ENCODE peak calls at places on chromosomes 4 and X, in five cellular contexts. O is NCI-H1105 treated with DMSO at 0.1 percent for 48 hours, D is posterior vena cava, V is GM12878, P is Caco-2. X is an unnamed sample.

GRCh38 chr4:2334826-2335728 is 73.2 kb upstream of the MXD4 start:
- DNase-seq in D (peak), O (no peak), V (no peak), P (no peak), X (no peak)

GRCh38 chrX:153972368-153973126 is at the start of gene TMEM187:
- DNase-seq in V (peak), O (peak), D (peak), P (peak), X (peak)

GRCh38 chr4:3864736-3865721 is 98.8 kb downstream of the ADRA2C start:
- DNase-seq in O (no peak), D (peak), V (no peak), P (no peak), X (no peak)

GRCh38 chrX:480861-481417 is 94.2 kb upstream of the PPP2R3B start:
- DNase-seq in D (peak), V (no peak), P (no peak), O (no peak), X (no peak)

GRCh38 chr4:177118596-177118995 is 191.1 kb upstream of the NEIL3 start:
- DNase-seq in O (no peak), D (no peak), P (no peak), V (no peak), X (peak)

GRCh38 chrX:47514553-47515235 is 31.7 kb upstream of the ZNF41 start:
- DNase-seq in O (no peak), V (no peak), P (no peak), D (no peak), X (no peak)

GRCh38 chr4:99811850-99812249 is 4.8 kb upstream of the DAPP1 start:
- DNase-seq in D (no peak), P (peak), O (no peak), V (no peak), X (peak)

GRCh38 chr4:103074598-103075434 is 1.7 kb downstream of the SLC9B2 start:
- DNase-seq in P (no peak), V (peak), O (no peak), D (no peak), X (no peak)

GRCh38 chr4:137946423-137946822 is 295.7 kb downstream of the SLC7A11 start:
- DNase-seq in P (no peak), D (no peak), V (no peak), O (no peak), X (no peak)

GRCh38 chrX:18620349-18620748 is 51.6 kb downstream of the RS1 start:
- DNase-seq in O (no peak), P (peak), V (peak), D (no peak), X (no peak)

GRCh38 chr4:181181331-181181730 is 1061.9 kb upstream of the TENM3 start:
- DNase-seq in P (no peak), D (no peak), V (no peak), O (no peak), X (peak)

GRCh38 chr4:40307627-40308497 is 27.3 kb upstream of the CHRNA9 start:
- DNase-seq in P (no peak), D (no peak), O (no peak), V (peak), X (no peak)

GRCh38 chr4:115834441-115834840 is 721.0 kb upstream of the NDST4 start:
- DNase-seq in O (no peak), D (no peak), V (no peak), P (no peak), X (no peak)

GRCh38 chr4:184649026-184649970 is at the start of the genes CASP3 and PRIMPOL:
- DNase-seq in P (peak), D (peak), V (peak), O (peak), X (peak)

GRCh38 chr4:120633810-120634209 is 288.7 kb downstream of the PRDM5 start:
- DNase-seq in V (no peak), P (no peak), O (no peak), D (no peak), X (peak)

GRCh38 chr4:89829470-89830138 is 7.4 kb downstream of the SNCA start:
- DNase-seq in P (peak), V (peak), O (no peak), D (no peak), X (peak)

GRCh38 chr4:147088141-147088540 is 142.5 kb upstream of the TTC29 start:
- DNase-seq in O (no peak), V (no peak), P (no peak), D (no peak), X (peak)

GRCh38 chr4:48431401-48431800 is 51.7 kb upstream of the SLC10A4 start:
- DNase-seq in V (no peak), O (no peak), D (no peak), P (no peak), X (no peak)

GRCh38 chrX:13130776-13131175 is 86.4 kb upstream of the FAM9C start:
- DNase-seq in D (no peak), O (no peak), P (no peak), V (no peak), X (peak)

GRCh38 chr4:19298998-19299397 is 952.7 kb upstream of the SLIT2 start:
- DNase-seq in V (no peak), P (no peak), D (no peak), O (no peak), X (no peak)